ENCODE peak calls at places on chromosomes 13 and 19, in seven cellular contexts. One of them, this sample, is unnamed.

GRCh38 chr13:99648905-99649304 is 147.6 kb downstream of the TM9SF2 start:
- DNase-seq in T follicular helper cell: no peak
- DNase-seq in stimulated activated CD4-positive, alpha-beta T cell treated with anti-CD3 and anti-CD28 coated beads, Interleukin-1b, Interleukin-23, amount 100 ng/mL, for 1 hour: no peak
- DNase-seq in tibial artery: no peak
- DNase-seq in GM23338: no peak
- DNase-seq in astrocyte of the cerebellum: no peak
- DNase-seq in left ventricle myocardium inferior: no peak
- DNase-seq in this sample: no peak

GRCh38 chr19:8473652-8474476 is 28.6 kb downstream of the PRAM1 start:
- DNase-seq in T follicular helper cell: no peak
- DNase-seq in stimulated activated CD4-positive, alpha-beta T cell treated with anti-CD3 and anti-CD28 coated beads, Interleukin-1b, Interleukin-23, amount 100 ng/mL, for 1 hour: no peak
- DNase-seq in tibial artery: peak
- DNase-seq in GM23338: no peak
- DNase-seq in astrocyte of the cerebellum: no peak
- DNase-seq in left ventricle myocardium inferior: no peak
- DNase-seq in this sample: no peak

GRCh38 chr19:41031926-41032325 is 40.8 kb downstream of the CYP2B6 start:
- DNase-seq in T follicular helper cell: no peak
- DNase-seq in stimulated activated CD4-positive, alpha-beta T cell treated with anti-CD3 and anti-CD28 coated beads, Interleukin-1b, Interleukin-23, amount 100 ng/mL, for 1 hour: no peak
- DNase-seq in tibial artery: no peak
- DNase-seq in GM23338: no peak
- DNase-seq in astrocyte of the cerebellum: no peak
- DNase-seq in left ventricle myocardium inferior: no peak
- DNase-seq in this sample: no peak

GRCh38 chr13:20609145-20609544 is 42.2 kb downstream of the IFT88 start:
- DNase-seq in T follicular helper cell: no peak
- DNase-seq in stimulated activated CD4-positive, alpha-beta T cell treated with anti-CD3 and anti-CD28 coated beads, Interleukin-1b, Interleukin-23, amount 100 ng/mL, for 1 hour: no peak
- DNase-seq in tibial artery: no peak
- DNase-seq in GM23338: no peak
- DNase-seq in astrocyte of the cerebellum: peak
- DNase-seq in left ventricle myocardium inferior: no peak
- DNase-seq in this sample: no peak

GRCh38 chr13:33109319-33109718 is 93.1 kb downstream of the KL start:
- DNase-seq in T follicular helper cell: no peak
- DNase-seq in stimulated activated CD4-positive, alpha-beta T cell treated with anti-CD3 and anti-CD28 coated beads, Interleukin-1b, Interleukin-23, amount 100 ng/mL, for 1 hour: no peak
- DNase-seq in tibial artery: no peak
- DNase-seq in GM23338: no peak
- DNase-seq in astrocyte of the cerebellum: no peak
- DNase-seq in left ventricle myocardium inferior: no peak
- DNase-seq in this sample: no peak

GRCh38 chr13:62643007-62643483 is 1227.4 kb upstream of the PCDH20 start:
- DNase-seq in T follicular helper cell: no peak
- DNase-seq in stimulated activated CD4-positive, alpha-beta T cell treated with anti-CD3 and anti-CD28 coated beads, Interleukin-1b, Interleukin-23, amount 100 ng/mL, for 1 hour: no peak
- DNase-seq in tibial artery: no peak
- DNase-seq in GM23338: no peak
- DNase-seq in astrocyte of the cerebellum: no peak
- DNase-seq in left ventricle myocardium inferior: no peak
- DNase-seq in this sample: no peak

GRCh38 chr19:2103308-2103707 is 6.6 kb downstream of the IZUMO4 start:
- DNase-seq in T follicular helper cell: no peak
- DNase-seq in stimulated activated CD4-positive, alpha-beta T cell treated with anti-CD3 and anti-CD28 coated beads, Interleukin-1b, Interleukin-23, amount 100 ng/mL, for 1 hour: no peak
- DNase-seq in tibial artery: no peak
- DNase-seq in GM23338: no peak
- DNase-seq in astrocyte of the cerebellum: no peak
- DNase-seq in left ventricle myocardium inferior: no peak
- DNase-seq in this sample: no peak

GRCh38 chr19:41328157-41328817 is 18.3 kb downstream of the CCDC97 start:
- DNase-seq in T follicular helper cell: no peak
- DNase-seq in stimulated activated CD4-positive, alpha-beta T cell treated with anti-CD3 and anti-CD28 coated beads, Interleukin-1b, Interleukin-23, amount 100 ng/mL, for 1 hour: no peak
- DNase-seq in tibial artery: no peak
- DNase-seq in GM23338: no peak
- DNase-seq in astrocyte of the cerebellum: no peak
- DNase-seq in left ventricle myocardium inferior: no peak
- DNase-seq in this sample: peak

GRCh38 chr13:112626761-112627160 is 38.8 kb upstream of the TUBGCP3 start:
- DNase-seq in T follicular helper cell: no peak
- DNase-seq in stimulated activated CD4-positive, alpha-beta T cell treated with anti-CD3 and anti-CD28 coated beads, Interleukin-1b, Interleukin-23, amount 100 ng/mL, for 1 hour: no peak
- DNase-seq in tibial artery: peak
- DNase-seq in GM23338: no peak
- DNase-seq in astrocyte of the cerebellum: no peak
- DNase-seq in left ventricle myocardium inferior: no peak
- DNase-seq in this sample: no peak

GRCh38 chr13:75368167-75368566 is 113.8 kb downstream of the TBC1D4 start:
- DNase-seq in T follicular helper cell: no peak
- DNase-seq in stimulated activated CD4-positive, alpha-beta T cell treated with anti-CD3 and anti-CD28 coated beads, Interleukin-1b, Interleukin-23, amount 100 ng/mL, for 1 hour: no peak
- DNase-seq in tibial artery: no peak
- DNase-seq in GM23338: no peak
- DNase-seq in astrocyte of the cerebellum: peak
- DNase-seq in left ventricle myocardium inferior: no peak
- DNase-seq in this sample: no peak

GRCh38 chr13:29901714-29902631 is 51.6 kb upstream of the UBL3 start:
- DNase-seq in T follicular helper cell: no peak
- DNase-seq in stimulated activated CD4-positive, alpha-beta T cell treated with anti-CD3 and anti-CD28 coated beads, Interleukin-1b, Interleukin-23, amount 100 ng/mL, for 1 hour: peak
- DNase-seq in tibial artery: no peak
- DNase-seq in GM23338: no peak
- DNase-seq in astrocyte of the cerebellum: peak
- DNase-seq in left ventricle myocardium inferior: peak
- DNase-seq in this sample: no peak

GRCh38 chr19:3507371-3508120 is 1.4 kb downstream of the FZR1 start:
- DNase-seq in T follicular helper cell: peak
- DNase-seq in stimulated activated CD4-positive, alpha-beta T cell treated with anti-CD3 and anti-CD28 coated beads, Interleukin-1b, Interleukin-23, amount 100 ng/mL, for 1 hour: peak
- DNase-seq in tibial artery: no peak
- DNase-seq in GM23338: peak
- DNase-seq in astrocyte of the cerebellum: no peak
- DNase-seq in left ventricle myocardium inferior: no peak
- DNase-seq in this sample: peak

GRCh38 chr19:40594657-40595077 is 6.5 kb upstream of the LTBP4 start:
- DNase-seq in T follicular helper cell: no peak
- DNase-seq in stimulated activated CD4-positive, alpha-beta T cell treated with anti-CD3 and anti-CD28 coated beads, Interleukin-1b, Interleukin-23, amount 100 ng/mL, for 1 hour: no peak
- DNase-seq in tibial artery: no peak
- DNase-seq in GM23338: no peak
- DNase-seq in astrocyte of the cerebellum: no peak
- DNase-seq in left ventricle myocardium inferior: no peak
- DNase-seq in this sample: peak